ENCODE peak calls at places on chromosomes 11 and 22, in ten cellular contexts. D, U, Q, H, S, M, L, V, I and N are unnamed samples.

GRCh38 chr11:67665537-67666302 is 8.7 kb downstream of the ALDH3B2 start:
- DNase-seq in I (no peak), D (no peak), V (no peak), L (no peak), Q (no peak), U (no peak), M (no peak), H (no peak), S (no peak), N (no peak)

GRCh38 chr11:77647906-77648305 is 10.3 kb upstream of the CLNS1A start:
- DNase-seq in H (no peak), D (no peak), U (no peak), S (no peak), L (peak), V (no peak), Q (no peak), I (no peak), M (no peak), N (no peak)

GRCh38 chr11:97963528-97964331 is 1057.0 kb upstream of the CNTN5 start:
- DNase-seq in V (no peak), S (no peak), M (no peak), Q (no peak), I (no peak), H (no peak), D (no peak), L (peak), U (no peak), N (no peak)

GRCh38 chr11:71265559-71266092 is 13.2 kb upstream of the SHANK2 start:
- DNase-seq in Q (no peak), M (no peak), S (no peak), L (no peak), V (no peak), I (no peak), U (no peak), D (no peak), H (no peak), N (no peak)

GRCh38 chr11:63369971-63370588 is 495 bp downstream of the SLC22A9 start:
- DNase-seq in S (no peak), H (no peak), V (no peak), Q (no peak), M (no peak), L (no peak), D (no peak), U (no peak), I (no peak), N (no peak)

GRCh38 chr11:85752890-85753581 is 57.9 kb downstream of the SYTL2 start:
- DNase-seq in U (no peak), V (no peak), D (no peak), S (no peak), Q (no peak), M (no peak), H (no peak), I (peak), L (no peak), N (no peak)

GRCh38 chr11:123251656-123252344 is 56.8 kb upstream of the CLMP start:
- DNase-seq in L (no peak), Q (no peak), V (no peak), S (no peak), U (no peak), M (peak), H (no peak), D (no peak), I (no peak), N (no peak)

GRCh38 chr22:21701384-21701971 is 34.1 kb downstream of the YPEL1 start:
- DNase-seq in H (no peak), V (no peak), M (no peak), U (no peak), D (no peak), I (no peak), Q (no peak), S (no peak), L (no peak), N (no peak)

GRCh38 chr11:61973603-61974162 is 6.2 kb upstream of the FTH1 start:
- DNase-seq in I (no peak), Q (no peak), L (no peak), U (peak), S (no peak), M (no peak), H (no peak), V (no peak), D (no peak), N (no peak)

GRCh38 chr11:73321342-73322110 is 13.4 kb downstream of the ARHGEF17 start:
- DNase-seq in I (peak), H (no peak), M (no peak), Q (no peak), S (no peak), L (peak), U (no peak), V (peak), D (no peak), N (no peak)

GRCh38 chr11:88435405-88435804 is 97.9 kb upstream of the CTSC start:
- DNase-seq in U (no peak), M (no peak), S (no peak), L (no peak), H (no peak), D (no peak), I (no peak), Q (no peak), V (no peak), N (no peak)

GRCh38 chr11:120197254-120197891 is 13.5 kb upstream of the OAF start:
- DNase-seq in U (no peak), D (no peak), I (no peak), M (no peak), H (no peak), S (no peak), V (no peak), Q (no peak), L (no peak), N (no peak)

GRCh38 chr11:109731451-109731850 is 309.5 kb downstream of the C11orf87 start:
- DNase-seq in U (no peak), V (no peak), L (no peak), S (no peak), I (no peak), M (no peak), Q (no peak), D (no peak), H (no peak), N (no peak)

GRCh38 chr11:130022799-130023198 is 20.2 kb upstream of the PRDM10 start:
- DNase-seq in U (no peak), M (no peak), H (no peak), S (no peak), L (peak), I (no peak), D (no peak), Q (no peak), V (no peak), N (no peak)

GRCh38 chr11:67504023-67504949 is 877 bp downstream of the PITPNM1 start:
- DNase-seq in S (peak), M (no peak), V (peak), Q (peak), I (no peak), H (no peak), D (no peak), U (peak), L (peak), N (no peak)

GRCh38 chr11:67071420-67072284 is 15.0 kb downstream of the RHOD start:
- DNase-seq in D (peak), Q (peak), L (peak), I (no peak), S (peak), M (peak), H (no peak), U (peak), V (peak), N (peak)

GRCh38 chr11:107741044-107741823 is 29.4 kb upstream of the SLN start:
- DNase-seq in L (peak), Q (no peak), V (peak), D (no peak), M (no peak), I (peak), S (no peak), U (peak), H (no peak), N (no peak)

GRCh38 chr11:134483291-134483690 is 71.2 kb upstream of the B3GAT1 start:
- DNase-seq in L (no peak), S (no peak), V (no peak), M (no peak), I (no peak), U (no peak), Q (no peak), D (no peak), H (no peak), N (no peak)

GRCh38 chr11:27571151-27571840 is 64.7 kb upstream of the LIN7C start:
- DNase-seq in Q (no peak), H (peak), S (no peak), I (no peak), D (no peak), U (no peak), V (no peak), L (peak), M (no peak), N (no peak)

GRCh38 chr11:46522682-46523281 is 71.0 kb downstream of the AMBRA1 start:
- DNase-seq in V (no peak), M (no peak), L (no peak), Q (no peak), I (no peak), D (no peak), S (no peak), H (no peak), U (no peak), N (no peak)

GRCh38 chr22:31345331-31346254 is 553 bp downstream of the PATZ1 start:
- DNase-seq in I (peak), H (peak), M (peak), V (peak), U (peak), Q (peak), S (peak), D (peak), L (peak), N (peak)

GRCh38 chr11:107427569-107428180 is 29.9 kb downstream of the CWF19L2 start:
- DNase-seq in S (no peak), L (no peak), Q (no peak), D (no peak), H (no peak), V (no peak), U (no peak), M (no peak), I (no peak), N (no peak)

GRCh38 chr22:49852898-49853894 is at the start of gene ZBED4:
- DNase-seq in S (peak), U (peak), D (peak), L (peak), I (peak), H (peak), Q (peak), V (peak), M (peak), N (peak)

GRCh38 chr11:111923351-111923788 is 4.7 kb downstream of the C11orf52 start:
- DNase-seq in U (no peak), D (no peak), L (peak), I (no peak), V (no peak), H (no peak), S (no peak), Q (no peak), M (no peak), N (no peak)

GRCh38 chr11:6480299-6480914 is 724 bp downstream of the ARFIP2 start:
- DNase-seq in I (no peak), L (peak), V (no peak), H (no peak), D (no peak), M (no peak), U (no peak), Q (no peak), S (no peak), N (no peak)

GRCh38 chr22:49211176-49211575 is 616.5 kb downstream of the BRD1 start:
- DNase-seq in Q (no peak), H (no peak), L (no peak), S (no peak), M (peak), V (no peak), I (no peak), D (no peak), U (no peak), N (no peak)

GRCh38 chr11:30984442-30984816 is 385.1 kb downstream of the DCDC1 start:
- DNase-seq in S (no peak), Q (no peak), M (no peak), V (peak), U (no peak), I (no peak), D (no peak), L (no peak), H (no peak), N (no peak)

GRCh38 chr11:108535384-108535955 is 37.3 kb upstream of the POGLUT3 start:
- DNase-seq in H (no peak), D (no peak), U (no peak), L (no peak), V (no peak), S (no peak), I (no peak), M (no peak), Q (no peak), N (no peak)

GRCh38 chr11:130181295-130182272 is 22.0 kb downstream of the ST14 start:
- DNase-seq in I (no peak), H (no peak), U (no peak), V (no peak), S (no peak), Q (no peak), L (peak), M (no peak), D (no peak), N (peak)

GRCh38 chr22:31940506-31940905 is 3.8 kb upstream of the YWHAH start:
- DNase-seq in H (no peak), L (no peak), V (no peak), S (no peak), Q (no peak), U (no peak), M (no peak), D (no peak), I (no peak), N (no peak)

GRCh38 chr22:42648368-42649260 is 578 bp downstream of the CYB5R3 start:
- DNase-seq in M (peak), S (no peak), U (no peak), D (no peak), V (peak), H (no peak), L (peak), I (no peak), Q (no peak), N (no peak)

GRCh38 chr11:70711911-70712185 is 313.5 kb downstream of the CTTN start:
- DNase-seq in U (no peak), V (no peak), Q (no peak), D (no peak), S (no peak), M (no peak), I (no peak), L (no peak), H (no peak), N (no peak)

GRCh38 chr11:9263840-9264380 is 1.2 kb downstream of the DENND5A start:
- DNase-seq in L (peak), M (no peak), I (peak), Q (no peak), U (no peak), D (no peak), V (peak), S (no peak), H (no peak), N (no peak)

GRCh38 chr11:74097838-74098237 is 73.0 kb downstream of the C2CD3 start:
- DNase-seq in M (no peak), Q (no peak), U (no peak), I (no peak), V (no peak), H (no peak), L (no peak), D (no peak), S (no peak), N (no peak)

GRCh38 chr11:117187428-117187798 is 8.9 kb downstream of the SIDT2 start:
- DNase-seq in Q (no peak), S (no peak), U (no peak), D (no peak), M (peak), V (no peak), L (no peak), H (no peak), I (no peak), N (no peak)

GRCh38 chr11:16898274-16898985 is 115.8 kb downstream of the PLEKHA7 start:
- DNase-seq in I (no peak), D (no peak), Q (no peak), V (no peak), L (no peak), H (no peak), S (no peak), U (no peak), M (no peak), N (no peak)

GRCh38 chr11:35619030-35619753 is 932 bp downstream of the FJX1 start:
- DNase-seq in D (peak), L (peak), I (no peak), M (peak), V (peak), S (peak), Q (peak), U (peak), H (no peak), N (peak)

GRCh38 chr22:37145415-37146385 is 4.0 kb downstream of the IL2RB start:
- DNase-seq in H (no peak), D (no peak), V (peak), S (no peak), I (no peak), M (no peak), L (no peak), U (no peak), Q (no peak), N (no peak)

GRCh38 chr22:50009765-50010675 is 2.5 kb downstream of the IL17REL start:
- DNase-seq in Q (no peak), L (no peak), D (no peak), M (peak), H (no peak), V (peak), I (no peak), U (no peak), S (no peak), N (no peak)